ENCODE peak calls at places on chromosomes 12 and 14, in nine cellular contexts. One of them, this sample, is unnamed.
A peak's percentile ranks its signal among the peaks of the same experiment; 100 is the strongest.

GRCh38 chr12:57214398-57214781 is 2.2 kb upstream of the NXPH4 start:
- DNase-seq in endothelial cell: peak; percentile 71
- DNase-seq in PC-3: peak; percentile 72
- DNase-seq in pancreas: peak; percentile 53
- DNase-seq in IMR-90: peak; percentile 50
- DNase-seq in cardiac muscle cell: peak; percentile 76
- DNase-seq in left ventricle myocardium inferior: peak; percentile 57
- DNase-seq in cardiac fibroblast: peak; percentile 65
- DNase-seq in right lobe of liver: peak; percentile 59
- DNase-seq in this sample: peak; percentile 71

GRCh38 chr12:62606654-62607053 is 140.0 kb downstream of the MON2 start:
- DNase-seq in cardiac fibroblast: no peak
- DNase-seq in right lobe of liver: no peak
- DNase-seq in PC-3: no peak
- DNase-seq in left ventricle myocardium inferior: no peak
- DNase-seq in pancreas: no peak
- DNase-seq in cardiac muscle cell: no peak
- DNase-seq in endothelial cell: no peak
- DNase-seq in IMR-90: no peak
- DNase-seq in this sample: no peak

GRCh38 chr12:124567673-124568373 is 411 bp upstream of the NCOR2 start:
- DNase-seq in endothelial cell: peak; percentile 70
- DNase-seq in right lobe of liver: peak; percentile 95
- DNase-seq in pancreas: peak; percentile 87
- DNase-seq in left ventricle myocardium inferior: peak; percentile 97
- DNase-seq in PC-3: peak; percentile 85
- DNase-seq in IMR-90: peak; percentile 94
- DNase-seq in cardiac fibroblast: peak; percentile 99
- DNase-seq in cardiac muscle cell: peak; percentile 89
- DNase-seq in this sample: peak; percentile 60

GRCh38 chr14:106308839-106309389 is 782.5 kb downstream of the TMEM121 start:
- DNase-seq in right lobe of liver: peak; percentile 35
- DNase-seq in cardiac fibroblast: no peak
- DNase-seq in endothelial cell: peak; percentile 4
- DNase-seq in PC-3: no peak
- DNase-seq in cardiac muscle cell: no peak
- DNase-seq in pancreas: no peak
- DNase-seq in left ventricle myocardium inferior: no peak
- DNase-seq in IMR-90: no peak
- DNase-seq in this sample: no peak

GRCh38 chr12:19988457-19988856 is 379.9 kb upstream of the PDE3A start:
- DNase-seq in cardiac muscle cell: no peak
- DNase-seq in left ventricle myocardium inferior: no peak
- DNase-seq in cardiac fibroblast: peak; percentile 58
- DNase-seq in PC-3: no peak
- DNase-seq in pancreas: no peak
- DNase-seq in right lobe of liver: peak; percentile 25
- DNase-seq in IMR-90: no peak
- DNase-seq in endothelial cell: no peak
- DNase-seq in this sample: no peak

GRCh38 chr12:2979806-2980205 is 20.6 kb downstream of the TEAD4 start:
- DNase-seq in cardiac fibroblast: no peak
- DNase-seq in pancreas: no peak
- DNase-seq in PC-3: no peak
- DNase-seq in endothelial cell: no peak
- DNase-seq in cardiac muscle cell: no peak
- DNase-seq in IMR-90: no peak
- DNase-seq in left ventricle myocardium inferior: no peak
- DNase-seq in right lobe of liver: no peak
- DNase-seq in this sample: no peak

GRCh38 chr14:31543969-31544799 is 17.0 kb upstream of the NUBPL start:
- DNase-seq in cardiac muscle cell: peak; percentile 1
- DNase-seq in cardiac fibroblast: peak; percentile 26
- DNase-seq in endothelial cell: no peak
- DNase-seq in IMR-90: peak; percentile 23
- DNase-seq in pancreas: no peak
- DNase-seq in left ventricle myocardium inferior: no peak
- DNase-seq in PC-3: peak; percentile 35
- DNase-seq in right lobe of liver: no peak
- DNase-seq in this sample: no peak

GRCh38 chr14:85125331-85125730 is 404.6 kb upstream of the FLRT2 start:
- DNase-seq in left ventricle myocardium inferior: no peak
- DNase-seq in PC-3: no peak
- DNase-seq in pancreas: no peak
- DNase-seq in IMR-90: no peak
- DNase-seq in cardiac fibroblast: no peak
- DNase-seq in right lobe of liver: no peak
- DNase-seq in endothelial cell: no peak
- DNase-seq in cardiac muscle cell: no peak
- DNase-seq in this sample: no peak

GRCh38 chr14:22737052-22737451 is 29.4 kb upstream of the OXA1L start:
- DNase-seq in PC-3: no peak
- DNase-seq in endothelial cell: no peak
- DNase-seq in left ventricle myocardium inferior: no peak
- DNase-seq in IMR-90: no peak
- DNase-seq in cardiac muscle cell: no peak
- DNase-seq in cardiac fibroblast: no peak
- DNase-seq in right lobe of liver: no peak
- DNase-seq in pancreas: no peak
- DNase-seq in this sample: no peak

GRCh38 chr12:32365473-32366064 is 33.8 kb upstream of the FGD4 start:
- DNase-seq in IMR-90: peak; percentile 82
- DNase-seq in right lobe of liver: no peak
- DNase-seq in PC-3: peak; percentile 72
- DNase-seq in cardiac muscle cell: peak; percentile 71
- DNase-seq in endothelial cell: peak; percentile 62
- DNase-seq in cardiac fibroblast: peak; percentile 87
- DNase-seq in left ventricle myocardium inferior: peak; percentile 23
- DNase-seq in pancreas: peak; percentile 40
- DNase-seq in this sample: peak; percentile 55

GRCh38 chr12:53569174-53569557 is 57.0 kb downstream of the ATF7 start:
- DNase-seq in left ventricle myocardium inferior: no peak
- DNase-seq in PC-3: peak; percentile 53
- DNase-seq in right lobe of liver: no peak
- DNase-seq in endothelial cell: no peak
- DNase-seq in IMR-90: peak; percentile 80
- DNase-seq in pancreas: no peak
- DNase-seq in cardiac fibroblast: peak; percentile 42
- DNase-seq in cardiac muscle cell: no peak
- DNase-seq in this sample: no peak

GRCh38 chr12:13005649-13006048 is 5.6 kb upstream of the HEBP1 start:
- DNase-seq in IMR-90: no peak
- DNase-seq in endothelial cell: no peak
- DNase-seq in left ventricle myocardium inferior: no peak
- DNase-seq in pancreas: peak; percentile 79
- DNase-seq in right lobe of liver: peak; percentile 66
- DNase-seq in cardiac fibroblast: no peak
- DNase-seq in cardiac muscle cell: no peak
- DNase-seq in PC-3: no peak
- DNase-seq in this sample: no peak

GRCh38 chr14:103296007-103296406 is 38.0 kb upstream of the EIF5 start:
- DNase-seq in IMR-90: peak; percentile 75
- DNase-seq in cardiac fibroblast: peak; percentile 16
- DNase-seq in PC-3: peak; percentile 91
- DNase-seq in pancreas: no peak
- DNase-seq in cardiac muscle cell: peak; percentile 62
- DNase-seq in endothelial cell: no peak
- DNase-seq in right lobe of liver: no peak
- DNase-seq in left ventricle myocardium inferior: no peak
- DNase-seq in this sample: no peak

GRCh38 chr12:119115296-119115905 is 63.3 kb upstream of the HSPB8 start:
- DNase-seq in cardiac fibroblast: peak; percentile 59
- DNase-seq in endothelial cell: peak; percentile 60
- DNase-seq in pancreas: peak; percentile 19
- DNase-seq in left ventricle myocardium inferior: no peak
- DNase-seq in PC-3: peak; percentile 74
- DNase-seq in IMR-90: peak; percentile 31
- DNase-seq in cardiac muscle cell: peak; percentile 81
- DNase-seq in right lobe of liver: no peak
- DNase-seq in this sample: peak; percentile 66

GRCh38 chr12:22588817-22589216 is 36.2 kb upstream of the ETNK1 start:
- DNase-seq in endothelial cell: no peak
- DNase-seq in cardiac muscle cell: no peak
- DNase-seq in pancreas: no peak
- DNase-seq in cardiac fibroblast: no peak
- DNase-seq in PC-3: no peak
- DNase-seq in left ventricle myocardium inferior: no peak
- DNase-seq in IMR-90: no peak
- DNase-seq in right lobe of liver: no peak
- DNase-seq in this sample: no peak

GRCh38 chr14:71638523-71639196 is 293.6 kb upstream of the RGS6 start:
- DNase-seq in cardiac fibroblast: peak; percentile 24
- DNase-seq in pancreas: no peak
- DNase-seq in endothelial cell: no peak
- DNase-seq in left ventricle myocardium inferior: no peak
- DNase-seq in right lobe of liver: no peak
- DNase-seq in PC-3: no peak
- DNase-seq in IMR-90: peak; percentile 75
- DNase-seq in cardiac muscle cell: no peak
- DNase-seq in this sample: no peak

GRCh38 chr12:5912437-5913334 is 32.4 kb downstream of the ANO2 start:
- DNase-seq in cardiac fibroblast: no peak
- DNase-seq in right lobe of liver: no peak
- DNase-seq in cardiac muscle cell: peak; percentile 32
- DNase-seq in PC-3: peak; percentile 7
- DNase-seq in pancreas: no peak
- DNase-seq in endothelial cell: peak; percentile 70
- DNase-seq in IMR-90: no peak
- DNase-seq in left ventricle myocardium inferior: no peak
- DNase-seq in this sample: peak; percentile 22
- TF ChIP-seq CTCF in cardiac fibroblast: no peak
- TF ChIP-seq CTCF in right lobe of liver: no peak
- TF ChIP-seq CTCF in cardiac muscle cell: peak; percentile 15
- TF ChIP-seq CTCF in PC-3: peak; percentile 48
- TF ChIP-seq CTCF in pancreas: no peak
- TF ChIP-seq CTCF in endothelial cell: peak; percentile 70
- TF ChIP-seq CTCF in IMR-90: peak; percentile 30
- TF ChIP-seq CTCF in left ventricle myocardium inferior: no peak
- TF ChIP-seq CTCF in this sample: peak; percentile 60

GRCh38 chr14:56650977-56651376 is 71.4 kb downstream of the TMEM260 start:
- DNase-seq in IMR-90: no peak
- DNase-seq in left ventricle myocardium inferior: no peak
- DNase-seq in pancreas: no peak
- DNase-seq in PC-3: no peak
- DNase-seq in endothelial cell: no peak
- DNase-seq in cardiac fibroblast: no peak
- DNase-seq in cardiac muscle cell: no peak
- DNase-seq in right lobe of liver: no peak
- DNase-seq in this sample: no peak
- TF ChIP-seq CTCF in IMR-90: no peak
- TF ChIP-seq CTCF in left ventricle myocardium inferior: no peak
- TF ChIP-seq CTCF in pancreas: no peak
- TF ChIP-seq CTCF in PC-3: no peak
- TF ChIP-seq CTCF in endothelial cell: no peak
- TF ChIP-seq CTCF in cardiac fibroblast: no peak
- TF ChIP-seq CTCF in cardiac muscle cell: no peak
- TF ChIP-seq CTCF in right lobe of liver: no peak
- TF ChIP-seq CTCF in this sample: no peak

GRCh38 chr14:74480051-74480450 is 13.1 kb downstream of the NPC2 start:
- DNase-seq in cardiac muscle cell: peak; percentile 40
- DNase-seq in right lobe of liver: no peak
- DNase-seq in pancreas: no peak
- DNase-seq in PC-3: no peak
- DNase-seq in cardiac fibroblast: no peak
- DNase-seq in endothelial cell: no peak
- DNase-seq in IMR-90: peak; percentile 31
- DNase-seq in left ventricle myocardium inferior: no peak
- DNase-seq in this sample: no peak
- TF ChIP-seq CTCF in cardiac muscle cell: no peak
- TF ChIP-seq CTCF in right lobe of liver: no peak
- TF ChIP-seq CTCF in pancreas: no peak
- TF ChIP-seq CTCF in PC-3: no peak
- TF ChIP-seq CTCF in cardiac fibroblast: no peak
- TF ChIP-seq CTCF in endothelial cell: no peak
- TF ChIP-seq CTCF in IMR-90: no peak
- TF ChIP-seq CTCF in left ventricle myocardium inferior: no peak
- TF ChIP-seq CTCF in this sample: no peak

GRCh38 chr12:49121047-49121696 is 10.0 kb downstream of the TUBA1B start:
- DNase-seq in cardiac muscle cell: peak; percentile 65
- DNase-seq in PC-3: peak; percentile 79
- DNase-seq in left ventricle myocardium inferior: peak; percentile 32
- DNase-seq in IMR-90: peak; percentile 71
- DNase-seq in pancreas: no peak
- DNase-seq in right lobe of liver: peak; percentile 29
- DNase-seq in cardiac fibroblast: peak; percentile 81
- DNase-seq in endothelial cell: peak; percentile 37
- DNase-seq in this sample: peak; percentile 33
- TF ChIP-seq CTCF in cardiac muscle cell: peak; percentile 75
- TF ChIP-seq CTCF in PC-3: peak; percentile 84
- TF ChIP-seq CTCF in left ventricle myocardium inferior: peak; percentile 75
- TF ChIP-seq CTCF in IMR-90: peak; percentile 71
- TF ChIP-seq CTCF in pancreas: peak; percentile 29
- TF ChIP-seq CTCF in right lobe of liver: peak; percentile 69
- TF ChIP-seq CTCF in cardiac fibroblast: peak; percentile 70
- TF ChIP-seq CTCF in endothelial cell: peak; percentile 32
- TF ChIP-seq CTCF in this sample: peak; percentile 66

GRCh38 chr14:39376671-39377403 is 55.4 kb downstream of the FBXO33 start:
- DNase-seq in PC-3: no peak
- DNase-seq in endothelial cell: no peak
- DNase-seq in right lobe of liver: no peak
- DNase-seq in cardiac muscle cell: no peak
- DNase-seq in cardiac fibroblast: peak; percentile 46
- DNase-seq in IMR-90: peak; percentile 40
- DNase-seq in left ventricle myocardium inferior: no peak
- DNase-seq in pancreas: no peak
- DNase-seq in this sample: no peak

GRCh38 chr14:39382463-39382862 is 49.8 kb downstream of the FBXO33 start:
- DNase-seq in cardiac fibroblast: no peak
- DNase-seq in PC-3: no peak
- DNase-seq in cardiac muscle cell: no peak
- DNase-seq in left ventricle myocardium inferior: no peak
- DNase-seq in pancreas: no peak
- DNase-seq in endothelial cell: no peak
- DNase-seq in IMR-90: no peak
- DNase-seq in right lobe of liver: no peak
- DNase-seq in this sample: no peak

GRCh38 chr14:39384177-39384576 is 48.1 kb downstream of the FBXO33 start:
- DNase-seq in endothelial cell: no peak
- DNase-seq in right lobe of liver: no peak
- DNase-seq in cardiac fibroblast: no peak
- DNase-seq in pancreas: no peak
- DNase-seq in cardiac muscle cell: no peak
- DNase-seq in IMR-90: no peak
- DNase-seq in left ventricle myocardium inferior: no peak
- DNase-seq in PC-3: no peak
- DNase-seq in this sample: no peak

GRCh38 chr14:39383026-39383626 is 49.1 kb downstream of the FBXO33 start:
- DNase-seq in IMR-90: no peak
- DNase-seq in PC-3: no peak
- DNase-seq in right lobe of liver: no peak
- DNase-seq in pancreas: no peak
- DNase-seq in left ventricle myocardium inferior: no peak
- DNase-seq in endothelial cell: no peak
- DNase-seq in cardiac fibroblast: no peak
- DNase-seq in cardiac muscle cell: no peak
- DNase-seq in this sample: no peak

DNA sequence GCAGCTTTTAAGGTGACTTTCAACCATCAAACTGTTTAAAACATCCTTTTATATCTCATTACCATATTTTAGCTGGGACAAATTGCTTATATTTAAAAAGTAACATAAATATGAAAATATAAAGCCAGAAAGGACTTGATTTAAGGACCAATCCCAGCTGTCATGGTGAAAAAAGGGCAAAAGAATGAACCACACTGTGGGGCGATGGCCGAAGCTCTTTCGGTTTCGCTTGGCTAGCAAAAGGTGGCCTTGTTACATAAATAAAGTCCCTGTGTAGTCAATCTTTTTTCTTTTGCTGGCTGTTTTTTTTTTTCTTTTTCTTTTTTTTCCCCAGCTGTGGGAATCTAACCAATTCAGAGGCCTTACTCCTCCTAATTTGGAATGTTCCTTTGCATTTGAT is 50.9 kb downstream of the FBXO33 start:
- DNase-seq in pancreas: no peak
- DNase-seq in IMR-90: no peak
- DNase-seq in cardiac muscle cell: no peak
- DNase-seq in left ventricle myocardium inferior: no peak
- DNase-seq in cardiac fibroblast: no peak
- DNase-seq in endothelial cell: no peak
- DNase-seq in right lobe of liver: no peak
- DNase-seq in PC-3: no peak
- DNase-seq in this sample: no peak
- TF ChIP-seq CTCF in pancreas: no peak
- TF ChIP-seq CTCF in IMR-90: no peak
- TF ChIP-seq CTCF in cardiac muscle cell: no peak
- TF ChIP-seq CTCF in left ventricle myocardium inferior: no peak
- TF ChIP-seq CTCF in cardiac fibroblast: no peak
- TF ChIP-seq CTCF in endothelial cell: no peak
- TF ChIP-seq CTCF in right lobe of liver: no peak
- TF ChIP-seq CTCF in PC-3: no peak
- TF ChIP-seq CTCF in this sample: no peak